ENCODE peak calls at places on chromosomes 5 and 9, in seven cellular contexts. F is trophoblast cell, P is HAP-1, G is mucosa of descending colon, N is tibial nerve, U is retinal pigment epithelial cell, J is right atrium auricular region. D is an unnamed sample.

GRCh38 chr9:70021026-70021571 is 22.5 kb upstream of the MAMDC2 start:
- DNase-seq in F (peak), P (peak), G (no peak), N (peak), U (no peak), J (no peak), D (peak)

GRCh38 chr5:158017433-158017832 is 158.5 kb upstream of the CLINT1 start:
- DNase-seq in F (no peak), P (no peak), G (no peak), N (no peak), U (no peak), J (no peak), D (no peak)

GRCh38 chr5:1727571-1727970 is 72.1 kb downstream of the MRPL36 start:
- DNase-seq in F (no peak), P (no peak), G (no peak), N (no peak), U (no peak), J (peak), D (no peak)

GRCh38 chr5:123047706-123048105 is 11.2 kb upstream of the PPIC start:
- DNase-seq in F (no peak), P (no peak), G (no peak), N (no peak), U (no peak), J (no peak), D (no peak)

GRCh38 chr9:114117996-114118830 is 19.1 kb upstream of the KIF12 start:
- DNase-seq in F (no peak), P (no peak), G (no peak), N (no peak), U (no peak), J (no peak), D (no peak)

GRCh38 chr5:72036951-72037350 is 70.3 kb upstream of the MAP1B start:
- DNase-seq in F (peak), P (peak), G (no peak), N (no peak), U (no peak), J (no peak), D (no peak)

GRCh38 chr9:2824564-2824963 is 19.3 kb downstream of the PUM3 start:
- DNase-seq in F (no peak), P (no peak), G (no peak), N (no peak), U (no peak), J (no peak), D (no peak)

GRCh38 chr5:144698454-144698853 is 527.8 kb downstream of the KCTD16 start:
- DNase-seq in F (no peak), P (no peak), G (no peak), N (no peak), U (no peak), J (no peak), D (no peak)

GRCh38 chr9:133277467-133277866 is 2.5 kb upstream of the ABO start:
- DNase-seq in F (no peak), P (no peak), G (no peak), N (no peak), U (no peak), J (no peak), D (no peak)

GRCh38 chr5:123206618-123207320 is 117.7 kb downstream of the PRDM6 start:
- DNase-seq in F (no peak), P (no peak), G (no peak), N (no peak), U (no peak), J (no peak), D (peak)

GRCh38 chr9:89215342-89215741 is 36.7 kb upstream of the SHC3 start:
- DNase-seq in F (no peak), P (no peak), G (no peak), N (no peak), U (no peak), J (no peak), D (no peak)

GRCh38 chr5:132295505-132296411 is 1.6 kb downstream of the SLC22A4 start:
- DNase-seq in F (peak), P (no peak), G (no peak), N (no peak), U (no peak), J (no peak), D (no peak)

GRCh38 chr5:60297658-60298057 is 402.3 kb downstream of the DEPDC1B start:
- DNase-seq in F (no peak), P (no peak), G (no peak), N (no peak), U (no peak), J (no peak), D (no peak)

GRCh38 chr5:2653991-2654390 is 97.5 kb downstream of the IRX2 start:
- DNase-seq in F (no peak), P (no peak), G (no peak), N (no peak), U (no peak), J (no peak), D (no peak)

GRCh38 chr5:76754765-76755164 is 38.8 kb downstream of the F2R start:
- DNase-seq in F (no peak), P (peak), G (no peak), N (no peak), U (no peak), J (peak), D (no peak)

DNA sequence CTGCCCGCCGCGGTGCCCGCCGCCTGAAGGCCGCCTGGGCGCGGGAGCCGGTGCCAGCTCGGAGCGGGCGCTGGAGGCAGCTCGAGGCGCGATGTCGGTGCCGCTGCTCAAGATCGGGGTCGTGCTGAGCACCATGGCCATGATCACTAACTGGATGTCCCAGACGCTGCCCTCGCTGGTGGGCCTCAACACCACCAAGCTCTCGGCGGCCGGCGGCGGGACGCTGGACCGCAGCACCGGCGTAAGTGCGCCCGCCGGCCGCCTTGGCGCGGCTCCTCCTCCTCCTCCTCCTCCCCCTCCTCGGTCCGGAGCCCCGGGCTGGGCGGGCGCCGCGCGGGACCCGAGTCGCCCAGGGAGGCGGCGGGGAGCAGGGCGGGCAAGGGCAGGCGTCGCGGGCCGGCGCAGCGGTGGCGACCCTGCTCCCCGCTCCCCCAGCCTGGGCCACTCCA is 455 bp downstream of the OLFM1 start:
- DNase-seq in F (no peak), P (no peak), G (no peak), N (no peak), U (no peak), J (no peak), D (no peak)
- H3K4me3 ChIP-seq in F (no peak), P (no peak), G (no peak), N (peak), U (no peak), J (peak), D (no peak)

GRCh38 chr5:126446498-126447224 is 23.5 kb downstream of the GRAMD2B start:
- DNase-seq in F (peak), P (no peak), G (no peak), N (no peak), U (no peak), J (no peak), D (peak)

GRCh38 chr5:126438871-126439270 is 15.7 kb downstream of the GRAMD2B start:
- DNase-seq in F (peak), P (no peak), G (no peak), N (no peak), U (no peak), J (no peak), D (no peak)

GRCh38 chr5:126445502-126446174 is 22.4 kb downstream of the GRAMD2B start:
- DNase-seq in F (peak), P (no peak), G (no peak), N (no peak), U (no peak), J (no peak), D (no peak)

GRCh38 chr5:126444137-126444536 is 20.9 kb downstream of the GRAMD2B start:
- DNase-seq in F (no peak), P (no peak), G (no peak), N (no peak), U (no peak), J (no peak), D (no peak)

GRCh38 chr5:126443374-126443851 is 20.2 kb downstream of the GRAMD2B start:
- DNase-seq in F (no peak), P (no peak), G (no peak), N (no peak), U (no peak), J (no peak), D (no peak)
- H3K4me3 ChIP-seq in F (no peak), P (no peak), G (no peak), N (no peak), U (no peak), J (no peak), D (no peak)

DNA sequence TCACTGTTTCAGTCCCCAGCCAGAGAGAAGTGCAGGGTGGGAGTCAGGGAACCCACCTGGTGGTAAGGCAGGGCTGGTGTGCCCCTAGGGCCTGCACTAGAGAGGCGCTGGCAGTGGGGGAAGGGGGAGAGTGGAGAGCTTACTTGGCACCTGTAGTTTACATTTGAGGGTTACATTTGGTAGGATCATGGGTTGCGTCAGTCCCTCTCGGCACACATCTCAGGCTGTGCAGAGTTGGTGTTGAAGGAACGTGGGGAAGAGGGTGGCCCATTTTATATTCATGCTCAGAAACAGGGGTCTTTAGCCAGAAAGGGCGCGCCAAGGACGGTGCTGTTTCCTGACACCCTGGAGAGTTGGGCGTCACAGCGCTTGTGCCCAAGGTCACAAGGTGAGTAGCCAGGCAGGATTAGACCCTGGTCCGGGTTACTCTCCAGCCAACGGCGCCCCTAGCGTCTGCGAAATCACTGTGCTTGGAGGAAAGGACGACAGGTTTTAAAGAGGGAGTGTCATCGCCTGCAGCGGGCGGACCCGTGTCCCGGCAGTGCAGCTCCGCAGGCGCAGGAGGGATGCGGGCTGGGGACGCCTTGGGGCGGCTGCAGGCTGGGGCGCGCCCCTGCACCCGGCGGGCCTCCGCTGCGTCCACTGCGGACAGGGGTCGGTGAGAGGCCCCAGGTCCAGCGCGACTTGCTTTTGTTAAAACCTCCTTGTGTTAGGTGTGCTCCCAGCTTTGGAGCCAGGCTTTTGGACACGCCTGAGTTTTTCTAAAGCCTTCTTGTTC is 272.6 kb downstream of the FANCC start:
- DNase-seq in F (peak), P (no peak), G (peak), N (no peak), U (no peak), J (no peak), D (no peak)
- H3K4me3 ChIP-seq in F (no peak), P (no peak), G (no peak), N (no peak), U (no peak), J (no peak), D (no peak)

GRCh38 chr5:16713386-16713928 is 96.7 kb upstream of the RETREG1 start:
- DNase-seq in F (no peak), P (peak), G (no peak), N (no peak), U (peak), J (no peak), D (no peak)
- H3K4me3 ChIP-seq in F (no peak), P (peak), G (no peak), N (peak), U (peak), J (peak), D (peak)

DNA sequence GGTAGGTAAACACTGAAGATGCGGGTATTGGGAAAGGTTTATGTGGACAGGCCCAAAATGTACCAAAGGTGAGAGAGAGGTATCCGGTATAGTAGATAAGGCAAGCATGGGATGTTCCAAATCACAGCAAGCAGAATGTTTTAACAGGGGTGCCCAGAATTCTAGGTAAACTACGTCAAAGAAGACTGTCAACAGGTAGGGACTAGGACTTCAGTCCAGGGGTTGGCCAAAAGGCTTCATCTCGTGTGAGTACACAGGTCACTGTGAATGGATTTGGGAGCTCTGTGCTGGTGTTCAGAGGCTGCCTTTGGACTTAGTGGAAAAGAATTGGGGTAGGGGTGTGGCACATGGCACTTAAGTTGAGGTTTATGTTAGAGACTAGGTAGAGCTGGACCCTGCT is 66.4 kb downstream of the PIK3R1 start:
- DNase-seq in F (peak), P (no peak), G (no peak), N (no peak), U (no peak), J (no peak), D (no peak)
- H3K4me3 ChIP-seq in F (no peak), P (no peak), G (no peak), N (no peak), U (no peak), J (no peak), D (no peak)

DNA sequence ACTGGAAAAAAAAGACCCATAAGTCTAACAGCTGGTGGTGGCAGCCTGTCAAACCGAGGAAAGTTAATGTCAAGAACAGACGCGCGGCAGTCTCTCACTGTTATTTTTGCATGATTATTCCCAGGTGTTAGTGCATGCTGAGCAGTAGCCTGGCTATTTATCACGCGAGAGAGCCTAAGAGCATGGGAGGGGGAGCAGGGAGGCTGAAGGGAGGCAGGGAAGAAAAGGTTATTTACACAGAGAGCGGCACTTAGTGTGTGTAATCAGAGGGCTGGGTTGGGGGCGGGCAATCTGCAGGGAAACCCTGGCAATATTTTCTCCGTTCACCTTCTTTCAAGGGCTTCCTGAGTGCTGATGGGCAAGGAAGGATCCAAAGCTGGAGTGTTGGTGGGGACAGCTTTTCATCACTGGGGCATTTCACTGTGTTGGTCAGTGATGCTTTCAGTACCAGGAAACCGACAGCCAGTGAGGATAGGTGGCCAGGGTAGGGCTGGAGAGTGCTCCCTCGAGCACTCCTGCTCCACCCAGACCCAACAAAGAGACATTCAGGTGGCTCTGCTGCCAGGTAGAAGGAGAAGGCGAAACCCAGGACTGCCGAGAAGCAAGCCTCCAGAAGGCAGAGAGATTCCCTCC is 39.6 kb downstream of the ZNF608 start:
- DNase-seq in F (no peak), P (no peak), G (no peak), N (no peak), U (no peak), J (no peak), D (peak)
- H3K4me3 ChIP-seq in F (no peak), P (no peak), G (no peak), N (no peak), U (no peak), J (no peak), D (no peak)

GRCh38 chr9:127896395-127897193 is 2.8 kb downstream of the ST6GALNAC6 start:
- DNase-seq in F (peak), P (no peak), G (no peak), N (no peak), U (no peak), J (no peak), D (no peak)
- H3K4me3 ChIP-seq in F (no peak), P (no peak), G (no peak), N (peak), U (no peak), J (peak), D (no peak)

DNA sequence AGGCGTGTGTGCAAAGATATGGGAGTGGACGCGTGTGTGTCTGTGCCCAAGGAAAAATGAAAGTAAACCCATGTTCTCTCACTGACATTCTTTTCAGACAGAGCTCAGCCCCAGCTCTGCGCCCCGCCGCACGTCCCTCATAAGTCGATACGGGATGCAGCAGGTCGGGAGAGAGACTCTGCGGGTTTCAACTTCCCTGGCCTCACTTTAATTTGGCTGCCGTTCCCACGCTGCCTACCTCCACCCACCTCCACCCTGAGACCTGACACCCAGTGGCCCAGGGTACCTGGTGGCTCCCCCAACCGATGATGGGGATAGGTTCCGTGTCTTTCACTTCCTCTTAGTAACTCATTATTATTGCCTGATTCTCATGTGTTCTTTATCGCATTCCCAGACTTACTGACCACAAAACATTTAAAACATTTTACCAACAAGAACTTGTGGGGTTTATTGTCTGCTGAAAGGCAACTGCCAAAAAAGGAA is 19.4 kb downstream of the LHX2 start:
- DNase-seq in F (peak), P (no peak), G (no peak), N (no peak), U (peak), J (no peak), D (peak)
- H3K4me3 ChIP-seq in F (no peak), P (no peak), G (no peak), N (peak), U (peak), J (no peak), D (peak)

GRCh38 chr9:138100711-138101349 is 223.2 kb downstream of the CACNA1B start:
- DNase-seq in F (no peak), P (no peak), G (no peak), N (no peak), U (no peak), J (no peak), D (no peak)

GRCh38 chr9:138102246-138103051 is 224.9 kb downstream of the CACNA1B start:
- DNase-seq in F (no peak), P (no peak), G (no peak), N (no peak), U (no peak), J (peak), D (no peak)

GRCh38 chr9:138103111-138103823 is 225.7 kb downstream of the CACNA1B start:
- DNase-seq in F (no peak), P (no peak), G (no peak), N (no peak), U (no peak), J (peak), D (no peak)

GRCh38 chr9:138099803-138100598 is 222.4 kb downstream of the CACNA1B start:
- DNase-seq in F (no peak), P (no peak), G (no peak), N (no peak), U (no peak), J (no peak), D (no peak)

GRCh38 chr9:138101444-138102234 is 224.1 kb downstream of the CACNA1B start:
- DNase-seq in F (no peak), P (no peak), G (no peak), N (no peak), U (no peak), J (no peak), D (no peak)
- H3K4me3 ChIP-seq in F (no peak), P (no peak), G (no peak), N (no peak), U (no peak), J (no peak), D (no peak)

GRCh38 chr9:104090578-104090977 is 3.5 kb upstream of the SMC2 start:
- DNase-seq in F (no peak), P (no peak), G (no peak), N (no peak), U (no peak), J (no peak), D (no peak)

GRCh38 chr9:104093162-104093561 is 947 bp upstream of the SMC2 start:
- DNase-seq in F (peak), P (no peak), G (no peak), N (no peak), U (peak), J (no peak), D (no peak)

GRCh38 chr9:104092192-104092591 is 1.9 kb upstream of the SMC2 start:
- DNase-seq in F (no peak), P (no peak), G (no peak), N (no peak), U (no peak), J (no peak), D (no peak)

GRCh38 chr9:104091028-104091590 is 3.0 kb upstream of the SMC2 start:
- DNase-seq in F (peak), P (no peak), G (no peak), N (no peak), U (no peak), J (no peak), D (no peak)

GRCh38 chr9:104091708-104092107 is 2.4 kb upstream of the SMC2 start:
- DNase-seq in F (peak), P (no peak), G (no peak), N (no peak), U (no peak), J (peak), D (no peak)
- H3K4me3 ChIP-seq in F (no peak), P (no peak), G (no peak), N (no peak), U (no peak), J (peak), D (no peak)

D was measured in AG09309.